ENCODE peak calls at places on chromosome 15, in four cellular contexts. One of them, this sample, is unnamed.

GRCh38 chr15:32844118-32844711 is 126.4 kb downstream of the GREM1 start:
- DNase-seq in G401: no peak
- DNase-seq in iPS-NIHi11: peak; percentile 41
- DNase-seq in T-helper 17 cell: no peak
- DNase-seq in this sample: no peak

GRCh38 chr15:71485094-71485693 is 325.2 kb upstream of the NR2E3 start:
- DNase-seq in iPS-NIHi11: peak; percentile 40
- DNase-seq in G401: no peak
- DNase-seq in T-helper 17 cell: no peak
- DNase-seq in this sample: no peak

GRCh38 chr15:96416934-96417759 is 86.6 kb downstream of the NR2F2 start:
- DNase-seq in G401: no peak
- DNase-seq in T-helper 17 cell: no peak
- DNase-seq in iPS-NIHi11: peak; percentile 41
- DNase-seq in this sample: no peak

GRCh38 chr15:68383161-68384074 is 48.5 kb downstream of the ITGA11 start:
- DNase-seq in T-helper 17 cell: no peak
- DNase-seq in iPS-NIHi11: peak; percentile 71
- DNase-seq in G401: peak; percentile 23
- DNase-seq in this sample: peak; percentile 46

GRCh38 chr15:65423977-65424679 is 1.4 kb upstream of the IGDCC4 start:
- DNase-seq in G401: no peak
- DNase-seq in iPS-NIHi11: no peak
- DNase-seq in T-helper 17 cell: no peak
- DNase-seq in this sample: no peak

GRCh38 chr15:67037694-67038093 is 27.7 kb upstream of the SMAD3 start:
- DNase-seq in G401: no peak
- DNase-seq in T-helper 17 cell: no peak
- DNase-seq in iPS-NIHi11: no peak
- DNase-seq in this sample: no peak

GRCh38 chr15:53193149-53193548 is 403.0 kb upstream of the ONECUT1 start:
- DNase-seq in G401: no peak
- DNase-seq in iPS-NIHi11: peak; percentile 21
- DNase-seq in T-helper 17 cell: no peak
- DNase-seq in this sample: no peak

GRCh38 chr15:68993276-68993675 is 21.2 kb upstream of the NOX5 start:
- DNase-seq in iPS-NIHi11: no peak
- DNase-seq in G401: no peak
- DNase-seq in T-helper 17 cell: no peak
- DNase-seq in this sample: no peak

GRCh38 chr15:61731081-61731480 is 329.2 kb downstream of the VPS13C start:
- DNase-seq in iPS-NIHi11: no peak
- DNase-seq in G401: no peak
- DNase-seq in T-helper 17 cell: no peak
- DNase-seq in this sample: no peak

GRCh38 chr15:95574053-95574452 is 756.4 kb upstream of the NR2F2 start:
- DNase-seq in T-helper 17 cell: no peak
- DNase-seq in iPS-NIHi11: no peak
- DNase-seq in G401: no peak
- DNase-seq in this sample: no peak

GRCh38 chr15:49066374-49066773 is 20.1 kb upstream of the SECISBP2L start:
- DNase-seq in G401: no peak
- DNase-seq in T-helper 17 cell: no peak
- DNase-seq in iPS-NIHi11: no peak
- DNase-seq in this sample: no peak

GRCh38 chr15:84983711-84984110 is 2.1 kb downstream of the PDE8A start:
- DNase-seq in iPS-NIHi11: no peak
- DNase-seq in T-helper 17 cell: no peak
- DNase-seq in G401: no peak
- DNase-seq in this sample: no peak

GRCh38 chr15:77495806-77496589 is 75.3 kb downstream of the HMG20A start:
- DNase-seq in iPS-NIHi11: no peak
- DNase-seq in G401: no peak
- DNase-seq in T-helper 17 cell: no peak
- DNase-seq in this sample: no peak

GRCh38 chr15:90456236-90456635 is 68.2 kb downstream of the IQGAP1 start:
- DNase-seq in T-helper 17 cell: no peak
- DNase-seq in iPS-NIHi11: no peak
- DNase-seq in G401: no peak
- DNase-seq in this sample: no peak

GRCh38 chr15:43922021-43922420 is 95.2 kb downstream of the WDR76 start:
- DNase-seq in iPS-NIHi11: no peak
- DNase-seq in T-helper 17 cell: no peak
- DNase-seq in G401: no peak
- DNase-seq in this sample: no peak

GRCh38 chr15:40392986-40393948 is 10.7 kb downstream of the KNSTRN start:
- DNase-seq in G401: no peak
- DNase-seq in T-helper 17 cell: no peak
- DNase-seq in iPS-NIHi11: no peak
- DNase-seq in this sample: no peak

GRCh38 chr15:42175671-42176070 is 19.2 kb upstream of the PLA2G4F start:
- DNase-seq in iPS-NIHi11: no peak
- DNase-seq in G401: no peak
- DNase-seq in T-helper 17 cell: no peak
- DNase-seq in this sample: no peak

GRCh38 chr15:52228928-52229327 is 37.7 kb upstream of the GNB5 start:
- DNase-seq in iPS-NIHi11: peak; percentile 70
- DNase-seq in G401: no peak
- DNase-seq in T-helper 17 cell: no peak
- DNase-seq in this sample: no peak

GRCh38 chr15:79967331-79968182 is 3.4 kb downstream of the BCL2A1 start:
- DNase-seq in iPS-NIHi11: no peak
- DNase-seq in G401: no peak
- DNase-seq in T-helper 17 cell: no peak
- DNase-seq in this sample: no peak

GRCh38 chr15:64515196-64515595 is 54.8 kb downstream of the ZNF609 start:
- DNase-seq in G401: peak; percentile 48
- DNase-seq in T-helper 17 cell: no peak
- DNase-seq in iPS-NIHi11: peak; percentile 31
- DNase-seq in this sample: no peak

GRCh38 chr15:51770902-51771301 is 19.5 kb downstream of the TMOD2 start:
- DNase-seq in T-helper 17 cell: no peak
- DNase-seq in G401: no peak
- DNase-seq in iPS-NIHi11: no peak
- DNase-seq in this sample: no peak

GRCh38 chr15:85688703-85689102 is 106.0 kb downstream of the KLHL25 start:
- DNase-seq in G401: no peak
- DNase-seq in T-helper 17 cell: no peak
- DNase-seq in iPS-NIHi11: no peak
- DNase-seq in this sample: no peak

GRCh38 chr15:72482275-72482674 is 8.1 kb downstream of the ARIH1 start:
- DNase-seq in T-helper 17 cell: no peak
- DNase-seq in iPS-NIHi11: no peak
- DNase-seq in G401: no peak
- DNase-seq in this sample: no peak

GRCh38 chr15:92809880-92810361 is 90.2 kb upstream of the CHD2 start:
- DNase-seq in G401: peak; percentile 70
- DNase-seq in T-helper 17 cell: no peak
- DNase-seq in iPS-NIHi11: no peak
- DNase-seq in this sample: peak; percentile 20

GRCh38 chr15:93045191-93045785 is 43.7 kb downstream of the RGMA start:
- DNase-seq in iPS-NIHi11: no peak
- DNase-seq in G401: no peak
- DNase-seq in T-helper 17 cell: no peak
- DNase-seq in this sample: no peak

GRCh38 chr15:29435811-29436210 is 166.2 kb upstream of the NSMCE3 start:
- DNase-seq in G401: no peak
- DNase-seq in T-helper 17 cell: no peak
- DNase-seq in iPS-NIHi11: no peak
- DNase-seq in this sample: no peak

GRCh38 chr15:64148581-64148980 is 3.0 kb upstream of the SNX22 start:
- DNase-seq in T-helper 17 cell: no peak
- DNase-seq in iPS-NIHi11: no peak
- DNase-seq in G401: no peak
- DNase-seq in this sample: no peak

GRCh38 chr15:33068007-33068441 is 126.5 kb downstream of the FMN1 start:
- DNase-seq in T-helper 17 cell: no peak
- DNase-seq in iPS-NIHi11: peak; percentile 51
- DNase-seq in G401: no peak
- DNase-seq in this sample: no peak

GRCh38 chr15:84961114-84961452 is 20.6 kb upstream of the PDE8A start:
- DNase-seq in T-helper 17 cell: no peak
- DNase-seq in G401: no peak
- DNase-seq in iPS-NIHi11: no peak
- DNase-seq in this sample: no peak

This sample was measured in central memory CD4-positive, alpha-beta T cell.